ENCODE peak calls at places on chromosomes 16 and 17, in ten cellular contexts. R, M, W, K, G, F, Y, E, X and H are unnamed samples.

GRCh38 chr16:27932542-27933178 is 130.9 kb downstream of the GSG1L start:
- DNase-seq in R (no peak), M (no peak), W (no peak), K (no peak), G (no peak), F (no peak), Y (no peak), E (no peak), X (no peak), H (no peak)

GRCh38 chr17:42513686-42514085 is 22.4 kb upstream of the NAGLU start:
- DNase-seq in R (no peak), M (no peak), W (no peak), K (no peak), G (no peak), F (no peak), Y (no peak), E (no peak), X (no peak), H (no peak)

GRCh38 chr16:85359147-85359822 is 247.0 kb upstream of the CIBAR2 start:
- DNase-seq in R (no peak), M (no peak), W (no peak), K (no peak), G (no peak), F (no peak), Y (no peak), E (no peak), X (no peak), H (no peak)

GRCh38 chr17:38674013-38674748 is 576 bp downstream of the EPOP start:
- DNase-seq in R (peak), M (no peak), W (no peak), K (no peak), G (peak), F (no peak), Y (peak), E (no peak), X (no peak), H (no peak)

GRCh38 chr17:49979748-49980479 is 10.9 kb downstream of the DLX4 start:
- DNase-seq in R (no peak), M (no peak), W (no peak), K (no peak), G (no peak), F (no peak), Y (no peak), E (no peak), X (no peak), H (no peak)

GRCh38 chr17:78324391-78325075 is 35.3 kb downstream of the SOCS3 start:
- DNase-seq in R (peak), M (peak), W (no peak), K (peak), G (no peak), F (peak), Y (no peak), E (no peak), X (no peak), H (no peak)

GRCh38 chr17:4551796-4552525 is 3.2 kb downstream of the MYBBP1A start:
- DNase-seq in R (peak), M (no peak), W (no peak), K (no peak), G (no peak), F (no peak), Y (no peak), E (no peak), X (no peak), H (no peak)

GRCh38 chr17:69220098-69220497 is 8.5 kb downstream of the ABCA10 start:
- DNase-seq in R (no peak), M (no peak), W (no peak), K (no peak), G (no peak), F (no peak), Y (no peak), E (no peak), X (no peak), H (no peak)

GRCh38 chr16:85385463-85386331 is 227.4 kb upstream of the GSE1 start:
- DNase-seq in R (peak), M (no peak), W (no peak), K (no peak), G (no peak), F (no peak), Y (no peak), E (no peak), X (no peak), H (no peak)

GRCh38 chr17:31789707-31790505 is 69.1 kb downstream of the COPRS start:
- DNase-seq in R (no peak), M (no peak), W (no peak), K (no peak), G (no peak), F (no peak), Y (no peak), E (no peak), X (no peak), H (no peak)